ENCODE peak calls at places on chromosomes 12 and 14, in eight cellular contexts. O is sigmoid colon, H is K562, Y is prostate gland, A is GM12891, S is breast epithelium, D is HepG2, M is transverse colon. V is an unnamed sample.

GRCh38 chr12:46299846-46300245 is 31.0 kb upstream of the SLC38A1 start:
- DNase-seq in D (no peak), O (no peak), M (no peak), H (no peak), Y (no peak), A (no peak), S (no peak), V (no peak)

GRCh38 chr12:86950043-86950838 is 694.0 kb upstream of the MGAT4C start:
- DNase-seq in S (no peak), H (no peak), O (no peak), A (no peak), Y (no peak), D (no peak), M (no peak), V (no peak)

GRCh38 chr12:104873374-104873773 is 84.7 kb downstream of the SLC41A2 start:
- DNase-seq in D (no peak), M (no peak), Y (no peak), S (no peak), O (no peak), A (no peak), H (no peak), V (no peak)

GRCh38 chr14:33556382-33557121 is 394.3 kb downstream of the EGLN3 start:
- DNase-seq in A (no peak), O (no peak), S (no peak), D (no peak), Y (no peak), H (no peak), M (no peak), V (no peak)

GRCh38 chr14:90551070-90551704 is 154.4 kb downstream of the CALM1 start:
- DNase-seq in M (no peak), S (no peak), D (no peak), A (no peak), O (no peak), Y (no peak), H (no peak), V (no peak)

GRCh38 chr14:33198684-33199083 is 260.0 kb downstream of the NPAS3 start:
- DNase-seq in H (no peak), D (no peak), A (no peak), M (no peak), Y (no peak), S (no peak), O (no peak), V (no peak)

GRCh38 chr14:52155656-52156213 is 86.9 kb upstream of the NID2 start:
- DNase-seq in O (no peak), D (no peak), Y (no peak), S (no peak), A (no peak), H (no peak), M (no peak), V (no peak)

GRCh38 chr12:105382771-105383632 is 52.5 kb downstream of the C12orf75 start:
- DNase-seq in Y (peak; percentile 30), S (no peak), M (no peak), O (no peak), A (peak; percentile 42), D (peak; percentile 55), H (peak; percentile 63), V (no peak)

GRCh38 chr12:2417761-2418160 is 365.0 kb downstream of the CACNA1C start:
- DNase-seq in S (no peak), H (no peak), A (no peak), Y (no peak), O (peak; percentile 48), D (no peak), M (no peak), V (no peak)

GRCh38 chr12:33628087-33628486 is 188.5 kb upstream of the SYT10 start:
- DNase-seq in D (no peak), S (no peak), H (no peak), Y (no peak), O (no peak), A (no peak), M (no peak), V (no peak)

GRCh38 chr14:91729756-91730155 is 2.1 kb downstream of the CATSPERB start:
- DNase-seq in H (no peak), A (no peak), D (no peak), M (no peak), Y (no peak), S (no peak), O (no peak), V (no peak)

DNA sequence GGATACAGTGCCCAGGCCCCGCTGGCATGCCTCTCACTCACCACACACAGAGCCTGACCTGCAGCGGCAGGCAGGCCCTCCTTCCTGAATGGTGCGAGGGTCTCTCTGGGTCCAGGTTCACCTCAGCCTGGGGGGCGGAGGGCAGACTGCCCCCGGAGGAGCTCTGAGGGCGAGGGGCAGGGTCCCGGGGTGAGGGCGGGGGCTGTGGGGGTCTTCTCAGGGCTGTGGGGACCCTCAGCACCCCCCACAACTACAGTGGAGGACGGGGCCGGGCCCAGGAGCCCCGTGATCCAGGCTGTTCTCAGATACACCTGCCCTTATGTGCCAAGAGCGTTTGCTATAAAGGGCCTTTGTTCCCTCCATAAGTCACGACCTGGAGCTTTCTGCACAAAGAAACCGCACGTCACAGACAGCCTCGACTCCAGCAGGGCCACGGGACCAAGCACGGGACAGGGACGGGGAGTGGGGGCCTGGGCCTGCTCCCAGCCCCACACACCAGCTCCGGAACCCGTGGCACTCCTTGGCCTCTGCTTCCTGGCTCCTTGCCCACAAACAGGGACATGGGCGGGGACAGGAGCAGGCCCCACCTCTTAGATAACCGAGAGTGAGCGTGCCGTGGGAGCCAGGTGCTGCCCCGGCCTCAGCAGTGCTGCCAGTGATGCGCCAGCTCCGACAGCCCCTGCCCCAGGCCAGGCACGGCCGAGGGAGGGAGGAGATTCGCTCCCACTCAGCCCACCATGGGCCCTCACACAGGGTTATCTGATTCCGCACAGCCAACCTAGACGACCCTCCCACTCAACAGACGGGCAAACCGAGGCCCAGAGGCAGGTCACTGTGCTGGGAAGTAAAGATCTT is 101.9 kb downstream of the RFLNA start:
- DNase-seq in D (no peak), A (no peak), Y (peak; percentile 53), S (peak; percentile 86), H (peak; percentile 60), O (peak; percentile 90), M (peak; percentile 86), V (peak; percentile 96)
- TF ChIP-seq POLR2AphosphoS5 in D (no peak), A (no peak), Y (peak; percentile 57), S (no peak), H (no peak), O (peak; percentile 27), M (no peak), V (peak; percentile 36)

GRCh38 chr14:77707724-77708408 is at the start of the genes ALKBH1 and SLIRP:
- DNase-seq in O (peak; percentile 92), Y (peak; percentile 79), S (peak; percentile 81), H (peak; percentile 64), M (peak; percentile 90), A (peak; percentile 74), D (peak; percentile 81), V (peak; percentile 90)
- TF ChIP-seq POLR2AphosphoS5 in O (peak; percentile 94), Y (peak; percentile 96), S (peak; percentile 92), H (peak; percentile 95), M (peak; percentile 84), A (peak; percentile 98), D (peak; percentile 95), V (peak; percentile 82)

GRCh38 chr12:107364875-107365518 is 271.6 kb upstream of the CRY1 start:
- DNase-seq in H (no peak), Y (no peak), A (no peak), O (no peak), S (no peak), D (peak; percentile 76), M (no peak), V (no peak)
- TF ChIP-seq POLR2AphosphoS5 in H (no peak), Y (no peak), A (no peak), O (no peak), S (no peak), D (no peak), M (no peak), V (no peak)

GRCh38 chr14:101731187-101732080 is 30.1 kb upstream of the PPP2R5C start:
- DNase-seq in Y (peak; percentile 74), H (peak; percentile 52), O (peak; percentile 77), A (no peak), M (peak; percentile 92), D (peak; percentile 90), S (peak; percentile 74), V (peak; percentile 73)
- TF ChIP-seq POLR2AphosphoS5 in Y (peak; percentile 83), H (no peak), O (no peak), A (no peak), M (peak; percentile 73), D (peak; percentile 43), S (peak; percentile 28), V (peak; percentile 59)

DNA sequence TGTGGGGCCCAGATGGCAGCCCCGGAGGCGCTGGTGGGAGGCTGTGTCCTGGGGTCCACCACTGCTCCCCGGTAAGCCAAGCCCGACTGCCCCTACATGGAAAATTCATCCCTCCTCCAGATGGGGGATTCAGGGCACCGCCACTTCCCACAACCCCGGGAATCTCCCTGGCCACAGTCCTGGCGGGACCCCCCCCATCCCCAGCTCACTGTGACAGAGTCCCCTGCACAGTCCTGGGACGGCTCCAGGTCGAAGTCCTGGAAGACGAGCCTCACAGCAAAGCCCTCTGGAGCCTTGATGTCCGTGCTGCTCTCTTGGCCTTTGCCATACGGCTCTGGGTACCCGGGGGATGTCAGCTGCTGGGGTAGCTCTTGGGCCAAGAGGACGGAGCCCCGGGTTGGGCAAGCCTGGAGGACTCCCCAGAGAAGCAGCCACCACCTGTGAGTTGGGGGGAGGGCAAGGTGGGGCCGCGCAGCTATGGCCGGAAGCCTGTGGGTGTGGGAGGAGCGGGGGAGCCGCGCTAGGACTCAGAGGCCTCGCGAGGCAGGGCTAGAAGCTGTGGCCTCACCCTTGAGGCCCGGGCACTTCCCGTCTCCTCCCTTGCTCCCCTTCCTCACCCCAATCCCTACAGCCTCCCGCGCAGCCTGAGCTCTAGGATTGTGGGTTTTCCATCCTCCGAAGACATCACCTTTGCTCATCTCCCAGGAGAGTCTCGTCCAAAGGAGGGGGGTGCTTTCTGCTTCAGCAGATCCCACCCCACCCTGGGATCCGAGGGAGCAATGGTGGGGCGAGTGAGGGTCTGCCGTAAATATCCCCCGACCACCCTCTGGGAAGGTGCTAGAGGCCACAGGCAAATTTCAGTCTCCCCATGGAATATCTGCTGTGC is 729 bp downstream of the C1RL start:
- DNase-seq in Y (peak; percentile 52), H (peak; percentile 80), M (peak; percentile 88), A (peak; percentile 79), D (peak; percentile 69), O (peak; percentile 91), S (peak; percentile 70), V (peak; percentile 79)
- TF ChIP-seq POLR2AphosphoS5 in Y (no peak), H (peak; percentile 63), M (peak; percentile 64), A (peak; percentile 96), D (peak; percentile 46), O (peak; percentile 68), S (peak; percentile 41), V (peak; percentile 75)

V was measured in stomach.